ENCODE peak calls at places on chromosomes 12 and 14, in seven cellular contexts. One of them, this sample, is unnamed.

GRCh38 chr14:46250113-46250703 is 401.4 kb downstream of the RPL10L start:
- DNase-seq in H1: no peak
- DNase-seq in IMR-90: no peak
- DNase-seq in GM12878: no peak
- DNase-seq in HCT116: peak; percentile 19
- DNase-seq in K562: peak; percentile 1
- DNase-seq in HepG2: peak; percentile 2
- DNase-seq in this sample: peak; percentile 52

GRCh38 chr14:85402546-85403162 is 127.3 kb upstream of the FLRT2 start:
- DNase-seq in H1: no peak
- DNase-seq in IMR-90: no peak
- DNase-seq in GM12878: no peak
- DNase-seq in HCT116: no peak
- DNase-seq in K562: no peak
- DNase-seq in HepG2: no peak
- DNase-seq in this sample: peak; percentile 89

GRCh38 chr12:42421844-42422779 is 96.1 kb downstream of the PPHLN1 start:
- DNase-seq in H1: no peak
- DNase-seq in IMR-90: peak; percentile 90
- DNase-seq in GM12878: peak; percentile 7
- DNase-seq in HCT116: no peak
- DNase-seq in K562: peak; percentile 71
- DNase-seq in HepG2: no peak
- DNase-seq in this sample: peak; percentile 96

GRCh38 chr12:86138770-86139169 is 117.4 kb downstream of the MGAT4C start:
- DNase-seq in H1: no peak
- DNase-seq in IMR-90: no peak
- DNase-seq in GM12878: no peak
- DNase-seq in HCT116: no peak
- DNase-seq in K562: no peak
- DNase-seq in HepG2: no peak
- DNase-seq in this sample: no peak

GRCh38 chr12:57031228-57031670 is 14.9 kb upstream of the TAC3 start:
- DNase-seq in H1: no peak
- DNase-seq in IMR-90: no peak
- DNase-seq in GM12878: no peak
- DNase-seq in HCT116: peak; percentile 18
- DNase-seq in K562: peak; percentile 48
- DNase-seq in HepG2: peak; percentile 28
- DNase-seq in this sample: no peak

GRCh38 chr12:123364532-123365140 is at the start of gene SBNO1:
- DNase-seq in H1: no peak
- DNase-seq in IMR-90: peak; percentile 85
- DNase-seq in GM12878: peak; percentile 58
- DNase-seq in HCT116: peak; percentile 75
- DNase-seq in K562: peak; percentile 93
- DNase-seq in HepG2: peak; percentile 71
- DNase-seq in this sample: no peak

GRCh38 chr14:50524731-50525510 is 7.4 kb downstream of the MAP4K5 start:
- DNase-seq in H1: no peak
- DNase-seq in IMR-90: no peak
- DNase-seq in GM12878: no peak
- DNase-seq in HCT116: no peak
- DNase-seq in K562: no peak
- DNase-seq in HepG2: no peak
- DNase-seq in this sample: no peak

GRCh38 chr14:23187925-23188324 is 4.5 kb upstream of the SLC7A8 start:
- DNase-seq in H1: peak; percentile 31
- DNase-seq in IMR-90: no peak
- DNase-seq in GM12878: no peak
- DNase-seq in HCT116: no peak
- DNase-seq in K562: no peak
- DNase-seq in HepG2: no peak
- DNase-seq in this sample: no peak

GRCh38 chr12:22459872-22460490 is 84.4 kb downstream of the C2CD5 start:
- DNase-seq in H1: no peak
- DNase-seq in IMR-90: peak; percentile 54
- DNase-seq in GM12878: no peak
- DNase-seq in HCT116: peak; percentile 26
- DNase-seq in K562: peak; percentile 44
- DNase-seq in HepG2: peak; percentile 43
- DNase-seq in this sample: peak; percentile 37

GRCh38 chr12:102169922-102170698 is 27.5 kb downstream of the PMCH start:
- DNase-seq in H1: no peak
- DNase-seq in IMR-90: peak; percentile 63
- DNase-seq in GM12878: no peak
- DNase-seq in HCT116: peak; percentile 4
- DNase-seq in K562: peak; percentile 52
- DNase-seq in HepG2: peak; percentile 9
- DNase-seq in this sample: peak; percentile 69

GRCh38 chr14:92589213-92589852 is 75.8 kb downstream of the RIN3 start:
- DNase-seq in H1: no peak
- DNase-seq in IMR-90: peak; percentile 52
- DNase-seq in GM12878: no peak
- DNase-seq in HCT116: no peak
- DNase-seq in K562: peak; percentile 18
- DNase-seq in HepG2: peak; percentile 34
- DNase-seq in this sample: no peak

GRCh38 chr12:83971781-83972180 is 940.8 kb downstream of the SLC6A15 start:
- DNase-seq in H1: no peak
- DNase-seq in IMR-90: no peak
- DNase-seq in GM12878: no peak
- DNase-seq in HCT116: no peak
- DNase-seq in K562: no peak
- DNase-seq in HepG2: no peak
- DNase-seq in this sample: no peak

GRCh38 chr12:37733856-37734255 is 582.7 kb upstream of the ALG10B start:
- DNase-seq in H1: no peak
- DNase-seq in IMR-90: no peak
- DNase-seq in GM12878: no peak
- DNase-seq in HCT116: no peak
- DNase-seq in K562: no peak
- DNase-seq in HepG2: no peak
- DNase-seq in this sample: no peak

GRCh38 chr14:58151264-58151700 is 731 bp downstream of the ARMH4 start:
- DNase-seq in H1: no peak
- DNase-seq in IMR-90: no peak
- DNase-seq in GM12878: no peak
- DNase-seq in HCT116: no peak
- DNase-seq in K562: no peak
- DNase-seq in HepG2: peak; percentile 7
- DNase-seq in this sample: peak; percentile 38

GRCh38 chr12:30975581-30975980 is 49.0 kb downstream of the TSPAN11 start:
- DNase-seq in H1: no peak
- DNase-seq in IMR-90: no peak
- DNase-seq in GM12878: no peak
- DNase-seq in HCT116: no peak
- DNase-seq in K562: no peak
- DNase-seq in HepG2: no peak
- DNase-seq in this sample: no peak

GRCh38 chr12:116603516-116603915 is 44.3 kb downstream of the MAP1LC3B2 start:
- DNase-seq in H1: no peak
- DNase-seq in IMR-90: no peak
- DNase-seq in GM12878: no peak
- DNase-seq in HCT116: no peak
- DNase-seq in K562: no peak
- DNase-seq in HepG2: no peak
- DNase-seq in this sample: no peak

GRCh38 chr12:76946451-76946850 is 67.6 kb upstream of the CSRP2 start:
- DNase-seq in H1: no peak
- DNase-seq in IMR-90: no peak
- DNase-seq in GM12878: no peak
- DNase-seq in HCT116: no peak
- DNase-seq in K562: no peak
- DNase-seq in HepG2: no peak
- DNase-seq in this sample: no peak

GRCh38 chr12:70121562-70121961 is 121.7 kb upstream of the CNOT2 start:
- DNase-seq in H1: no peak
- DNase-seq in IMR-90: no peak
- DNase-seq in GM12878: no peak
- DNase-seq in HCT116: no peak
- DNase-seq in K562: no peak
- DNase-seq in HepG2: no peak
- DNase-seq in this sample: no peak

GRCh38 chr14:76186318-76187027 is 34.8 kb downstream of the GPATCH2L start:
- DNase-seq in H1: no peak
- DNase-seq in IMR-90: no peak
- DNase-seq in GM12878: peak; percentile 75
- DNase-seq in HCT116: no peak
- DNase-seq in K562: no peak
- DNase-seq in HepG2: no peak
- DNase-seq in this sample: peak; percentile 23

GRCh38 chr12:49706351-49707126 is 666 bp downstream of the FMNL3 start:
- DNase-seq in H1: peak; percentile 70
- DNase-seq in IMR-90: peak; percentile 47
- DNase-seq in GM12878: no peak
- DNase-seq in HCT116: no peak
- DNase-seq in K562: peak; percentile 34
- DNase-seq in HepG2: no peak
- DNase-seq in this sample: peak; percentile 64

GRCh38 chr12:4270016-4270669 is 3.4 kb upstream of the CCND2 start:
- DNase-seq in H1: peak; percentile 80
- DNase-seq in IMR-90: no peak
- DNase-seq in GM12878: no peak
- DNase-seq in HCT116: no peak
- DNase-seq in K562: peak; percentile 15
- DNase-seq in HepG2: no peak
- DNase-seq in this sample: no peak

GRCh38 chr12:108859923-108860291 is 2.5 kb upstream of the SSH1 start:
- DNase-seq in H1: no peak
- DNase-seq in IMR-90: no peak
- DNase-seq in GM12878: no peak
- DNase-seq in HCT116: no peak
- DNase-seq in K562: no peak
- DNase-seq in HepG2: no peak
- DNase-seq in this sample: no peak
- H2AFZ ChIP-seq in H1: no peak overlapping the region
- H2AFZ ChIP-seq in IMR-90: no peak overlapping the region
- H2AFZ ChIP-seq in GM12878: no peak overlapping the region
- H2AFZ ChIP-seq in HCT116: no peak overlapping the region
- H2AFZ ChIP-seq in K562: no peak overlapping the region
- H2AFZ ChIP-seq in HepG2: no peak overlapping the region
- H2AFZ ChIP-seq in this sample: no peak overlapping the region

GRCh38 chr14:105746124-105746514 is 219.7 kb downstream of the TMEM121 start:
- DNase-seq in H1: no peak
- DNase-seq in IMR-90: no peak
- DNase-seq in GM12878: no peak
- DNase-seq in HCT116: no peak
- DNase-seq in K562: no peak
- DNase-seq in HepG2: no peak
- DNase-seq in this sample: no peak

GRCh38 chr14:105739331-105740102 is 213.1 kb downstream of the TMEM121 start:
- DNase-seq in H1: no peak
- DNase-seq in IMR-90: no peak
- DNase-seq in GM12878: no peak
- DNase-seq in HCT116: no peak
- DNase-seq in K562: no peak
- DNase-seq in HepG2: no peak
- DNase-seq in this sample: no peak

GRCh38 chr14:105738638-105739037 is 212.3 kb downstream of the TMEM121 start:
- DNase-seq in H1: no peak
- DNase-seq in IMR-90: no peak
- DNase-seq in GM12878: no peak
- DNase-seq in HCT116: no peak
- DNase-seq in K562: no peak
- DNase-seq in HepG2: no peak
- DNase-seq in this sample: no peak

GRCh38 chr14:105745433-105746123 is 219.2 kb downstream of the TMEM121 start:
- DNase-seq in H1: no peak
- DNase-seq in IMR-90: no peak
- DNase-seq in GM12878: no peak
- DNase-seq in HCT116: no peak
- DNase-seq in K562: no peak
- DNase-seq in HepG2: no peak
- DNase-seq in this sample: no peak

DNA sequence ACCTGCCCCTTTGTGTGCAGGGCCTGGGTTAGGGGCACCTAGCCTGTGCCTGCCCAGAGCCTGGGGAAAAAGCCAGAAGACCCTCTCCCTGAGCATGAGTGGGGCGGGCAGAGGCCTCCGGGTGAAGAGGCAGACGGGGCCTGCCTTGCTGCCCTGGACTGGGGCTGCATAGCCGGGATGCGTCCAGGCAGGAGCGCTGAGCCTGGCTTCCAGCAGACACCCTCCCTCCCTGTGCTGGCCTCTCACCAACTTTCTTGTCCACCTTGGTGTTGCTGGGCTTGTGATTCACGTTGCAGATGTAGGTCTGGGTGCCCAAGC is 216.1 kb downstream of the TMEM121 start:
- DNase-seq in H1: no peak
- DNase-seq in IMR-90: no peak
- DNase-seq in GM12878: no peak
- DNase-seq in HCT116: no peak
- DNase-seq in K562: no peak
- DNase-seq in HepG2: no peak
- DNase-seq in this sample: no peak
- TF ChIP-seq POLR2A in H1: no peak
- TF ChIP-seq POLR2A in IMR-90: no peak
- TF ChIP-seq POLR2A in GM12878: no peak
- TF ChIP-seq POLR2A in HCT116: no peak
- TF ChIP-seq POLR2A in K562: no peak
- TF ChIP-seq POLR2A in HepG2: no peak
- TF ChIP-seq POLR2A in this sample: no peak

GRCh38 chr12:89783321-89784060 is 74.9 kb upstream of the ATP2B1 start:
- DNase-seq in H1: no peak
- DNase-seq in IMR-90: peak; percentile 67
- DNase-seq in GM12878: no peak
- DNase-seq in HCT116: no peak
- DNase-seq in K562: no peak
- DNase-seq in HepG2: no peak
- DNase-seq in this sample: peak; percentile 3
- H2AFZ ChIP-seq in H1: no peak overlapping the region
- H2AFZ ChIP-seq in IMR-90: peak overlapping the region; percentile 80
- H2AFZ ChIP-seq in GM12878: peak overlapping the region; percentile 57
- H2AFZ ChIP-seq in HCT116: no peak overlapping the region
- H2AFZ ChIP-seq in K562: no peak overlapping the region
- H2AFZ ChIP-seq in HepG2: no peak overlapping the region
- H2AFZ ChIP-seq in this sample: no peak overlapping the region

DNA sequence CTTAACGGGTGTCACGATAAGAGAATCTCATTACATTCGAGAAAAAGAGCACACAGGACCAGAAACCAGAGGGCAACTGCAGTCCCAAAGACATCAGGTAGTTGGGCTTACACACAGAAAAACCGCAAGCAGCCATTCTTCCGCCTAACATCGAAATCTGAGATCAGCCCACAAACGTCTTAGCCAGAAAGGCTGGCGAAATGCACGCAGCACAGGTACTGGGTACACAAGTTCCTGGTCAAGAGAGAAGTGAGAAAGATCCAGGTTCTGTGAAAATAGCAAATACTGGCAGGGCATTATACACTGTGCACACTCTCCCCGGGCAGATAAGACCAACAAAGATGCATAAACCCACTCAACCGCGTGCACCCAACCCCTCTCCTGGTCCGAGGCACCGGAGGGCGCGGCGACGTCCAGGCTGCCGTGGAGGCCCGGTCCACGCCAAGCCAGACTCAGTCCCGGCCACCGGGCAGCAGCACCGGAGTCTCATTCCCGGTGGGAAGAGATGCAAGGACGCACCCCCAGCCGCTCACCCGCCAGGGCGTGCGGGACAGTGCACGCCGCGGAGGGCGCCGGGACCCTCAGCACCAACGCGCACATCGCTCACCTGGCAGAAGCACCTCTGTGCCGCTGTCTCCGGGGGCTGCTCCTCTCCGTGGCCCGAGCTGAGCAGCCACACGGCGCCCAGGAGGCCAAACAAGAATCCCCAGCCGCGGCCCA is 437 bp downstream of the ERO1A start:
- DNase-seq in H1: no peak
- DNase-seq in IMR-90: peak; percentile 49
- DNase-seq in GM12878: peak; percentile 60
- DNase-seq in HCT116: no peak
- DNase-seq in K562: peak; percentile 60
- DNase-seq in HepG2: peak; percentile 25
- DNase-seq in this sample: peak; percentile 65
- TF ChIP-seq POLR2A in H1: peak; percentile 40
- TF ChIP-seq POLR2A in IMR-90: no peak
- TF ChIP-seq POLR2A in GM12878: no peak
- TF ChIP-seq POLR2A in HCT116: no peak
- TF ChIP-seq POLR2A in K562: no peak
- TF ChIP-seq POLR2A in HepG2: no peak
- TF ChIP-seq POLR2A in this sample: no peak

This sample was measured in endothelial cell of umbilical vein.